ENCODE peak calls at places on chromosomes 7 and 10, in four cellular contexts. G, X, F and H are unnamed samples. For H3K27me3 and H3K4me1, the result is how much of the 10 kb centered on the place peaks cover.

GRCh38 chr7:77202544-77202976 is 2.9 kb upstream of the FGL2 start:
- DNase-seq in G (no peak), X (no peak), F (no peak), H (no peak)

GRCh38 chr10:18659784-18660561 is 742 bp downstream of the ARL5B start:
- DNase-seq in G (peak), X (no peak), F (peak), H (peak)

GRCh38 chr10:26696786-26697162 is 727 bp upstream of the PDSS1 start:
- DNase-seq in G (no peak), X (no peak), F (no peak), H (peak)

GRCh38 chr10:15486404-15486803 is 115.3 kb upstream of the FAM171A1 start:
- DNase-seq in G (peak), X (no peak), F (no peak), H (no peak)

GRCh38 chr7:158821173-158822021 is 7.9 kb downstream of the ESYT2 start:
- DNase-seq in G (peak), X (no peak), F (peak), H (peak)

GRCh38 chr7:46024263-46024916 is 103.3 kb upstream of the IGFBP3 start:
- DNase-seq in G (peak), X (no peak), F (no peak), H (no peak)

GRCh38 chr7:19117081-19117869 is at the start of gene TWIST1:
- DNase-seq in G (peak), X (no peak), F (no peak), H (peak)

GRCh38 chr10:16732376-16732775 is 84.8 kb downstream of the RSU1 start:
- DNase-seq in G (no peak), X (no peak), F (no peak), H (peak)

GRCh38 chr10:63977329-63977923 is 456.2 kb downstream of the REEP3 start:
- DNase-seq in G (peak), X (no peak), F (peak), H (peak)

GRCh38 chr7:99579281-99579955 is 18.6 kb upstream of the TMEM225B start:
- DNase-seq in G (no peak), X (no peak), F (no peak), H (no peak)

GRCh38 chr7:135481600-135481979 is 28.3 kb downstream of the CNOT4 start:
- DNase-seq in G (no peak), X (no peak), F (no peak), H (no peak)

GRCh38 chr10:48764486-48764885 is 79.8 kb downstream of the WDFY4 start:
- DNase-seq in G (no peak), X (no peak), F (no peak), H (no peak)

GRCh38 chr10:126683466-126683865 is 13.0 kb upstream of the C10orf90 start:
- DNase-seq in G (no peak), X (no peak), F (no peak), H (no peak)

GRCh38 chr7:98324782-98325181 is 43.3 kb downstream of the BRI3 start:
- DNase-seq in G (no peak), X (no peak), F (no peak), H (no peak)

GRCh38 chr10:133458710-133459453 is 5.1 kb downstream of the SCART1 start:
- DNase-seq in G (no peak), X (no peak), F (no peak), H (no peak)

GRCh38 chr10:18504161-18504560 is 147.2 kb downstream of the NSUN6 start:
- DNase-seq in G (no peak), X (no peak), F (no peak), H (no peak)

GRCh38 chr7:41122256-41122987 is 580.5 kb downstream of the INHBA start:
- DNase-seq in G (no peak), X (no peak), F (no peak), H (no peak)

GRCh38 chr7:20776214-20776875 is 10.3 kb downstream of the SP8 start:
- DNase-seq in G (no peak), X (no peak), F (no peak), H (no peak)

GRCh38 chr7:2698581-2699288 is 10.7 kb downstream of the AMZ1 start:
- DNase-seq in G (no peak), X (no peak), F (no peak), H (no peak)

GRCh38 chr10:87896216-87896615 is 32.8 kb downstream of the PTEN start:
- DNase-seq in G (no peak), X (no peak), F (no peak), H (no peak)

GRCh38 chr10:70518695-70519094 is 40.1 kb downstream of the PALD1 start:
- DNase-seq in G (peak), X (no peak), F (no peak), H (peak)

GRCh38 chr10:89163265-89163995 is 43.7 kb downstream of the CH25H start:
- DNase-seq in G (no peak), X (no peak), F (no peak), H (peak)

GRCh38 chr10:132518572-132519381 is 18.8 kb upstream of the INPP5A start:
- DNase-seq in G (no peak), X (peak), F (peak), H (no peak)

DNA sequence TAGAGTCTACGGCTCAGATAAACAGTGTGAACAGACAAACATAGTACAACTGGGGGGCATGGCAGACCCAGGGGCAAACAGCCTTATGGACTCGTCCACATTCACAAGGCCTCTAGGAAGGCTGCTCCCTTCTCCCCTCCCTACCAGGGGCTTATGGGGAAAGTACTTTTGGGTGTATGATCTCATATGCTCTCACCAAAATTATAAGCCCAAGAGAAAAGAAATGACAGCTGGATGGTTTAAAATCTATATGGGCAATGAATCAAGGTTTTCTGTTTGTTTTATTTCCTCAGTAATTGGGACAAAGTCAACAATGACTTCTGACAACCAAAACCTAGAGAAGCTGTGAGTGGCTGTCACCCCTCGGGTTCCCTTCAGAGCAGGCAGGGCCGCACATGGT is 144.4 kb downstream of the PKD1L1 start:
- DNase-seq in G (no peak), X (no peak), F (no peak), H (no peak)
- H3K27me3 ChIP-seq in G (under half), X (under half), F (under half), H (under half)

DNA sequence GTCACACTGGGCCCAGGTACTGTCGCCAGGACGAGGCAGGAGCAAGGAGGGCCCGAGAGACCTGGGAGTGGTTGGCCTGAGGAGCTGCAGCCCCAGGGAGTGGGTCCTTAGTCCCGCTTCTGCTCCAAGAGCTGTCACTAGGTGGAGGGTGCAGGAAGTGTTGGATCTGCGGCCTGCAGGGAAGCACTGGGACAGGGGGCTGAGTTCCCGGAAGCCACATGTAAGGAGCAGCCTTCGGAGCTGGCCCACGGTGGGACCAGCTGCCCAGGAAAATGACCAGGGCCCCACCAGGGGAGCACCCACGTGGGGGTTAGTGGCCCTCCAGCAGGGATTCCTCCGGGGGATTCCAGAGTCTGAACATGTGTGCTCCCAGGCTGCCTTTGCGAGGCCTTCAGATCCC is 9.2 kb upstream of the AQP1 start:
- DNase-seq in G (no peak), X (no peak), F (no peak), H (no peak)
- H3K4me1 ChIP-seq in G (under half), X (under half), F (under half), H (under half)

GRCh38 chr7:116713500-116713899 is 41.5 kb downstream of the MET start:
- DNase-seq in G (no peak), X (no peak), F (no peak), H (no peak)

GRCh38 chr7:116709336-116709735 is 37.3 kb downstream of the MET start:
- DNase-seq in G (no peak), X (no peak), F (no peak), H (no peak)

GRCh38 chr7:116708861-116709260 is 36.9 kb downstream of the MET start:
- DNase-seq in G (no peak), X (no peak), F (no peak), H (no peak)

GRCh38 chr7:116711790-116712189 is 39.8 kb downstream of the MET start:
- DNase-seq in G (no peak), X (no peak), F (no peak), H (no peak)

GRCh38 chr7:116710764-116711452 is 38.9 kb downstream of the MET start:
- DNase-seq in G (no peak), X (no peak), F (peak), H (peak)
- H3K27me3 ChIP-seq in G (under half), X (under half), F (under half), H (under half)

GRCh38 chr7:150375662-150376521 is 3.2 kb upstream of the ZNF775 start:
- DNase-seq in G (no peak), X (no peak), F (no peak), H (no peak)
- H3K4me1 ChIP-seq in G (under half), X (under half), F (half or more), H (under half)

GRCh38 chr7:15594461-15594860 is 32.6 kb upstream of the AGMO start:
- DNase-seq in G (no peak), X (no peak), F (no peak), H (no peak)
- H3K27me3 ChIP-seq in G (under half), X (under half), F (under half), H (under half)

GRCh38 chr10:103854265-103854686 is 1.1 kb downstream of the SH3PXD2A start:
- DNase-seq in G (no peak), X (no peak), F (peak), H (no peak)
- H3K4me1 ChIP-seq in G (half or more), X (under half), F (half or more), H (half or more)